ENCODE peak calls at places on chromosomes 11 and 22, in nine cellular contexts. One of them, this sample, is unnamed.

GRCh38 chr11:69541501-69542313 is 60.2 kb downstream of the LINC01488 start:
- DNase-seq in naive thymus-derived CD4-positive, alpha-beta T cell: no peak
- DNase-seq in CD8-positive, alpha-beta T cell: no peak
- DNase-seq in stimulated activated CD8-positive, alpha-beta memory T cell treated with anti-CD3 and anti-CD28 coated beads, Interleukin-2, amount 100 ng/mL, for 1 hour: no peak
- DNase-seq in GM04503: no peak
- DNase-seq in heart left ventricle: no peak
- DNase-seq in GM12878: no peak
- DNase-seq in RWPE2: no peak
- DNase-seq in endothelial cell: no peak
- DNase-seq in this sample: no peak

GRCh38 chr22:30602049-30602448 is 4.9 kb upstream of the TCN2 start:
- DNase-seq in naive thymus-derived CD4-positive, alpha-beta T cell: no peak
- DNase-seq in CD8-positive, alpha-beta T cell: no peak
- DNase-seq in stimulated activated CD8-positive, alpha-beta memory T cell treated with anti-CD3 and anti-CD28 coated beads, Interleukin-2, amount 100 ng/mL, for 1 hour: no peak
- DNase-seq in GM04503: no peak
- DNase-seq in heart left ventricle: no peak
- DNase-seq in GM12878: no peak
- DNase-seq in RWPE2: no peak
- DNase-seq in endothelial cell: no peak
- DNase-seq in this sample: no peak

GRCh38 chr11:9660886-9661285 is 3.0 kb upstream of the SWAP70 start:
- DNase-seq in naive thymus-derived CD4-positive, alpha-beta T cell: no peak
- DNase-seq in CD8-positive, alpha-beta T cell: no peak
- DNase-seq in stimulated activated CD8-positive, alpha-beta memory T cell treated with anti-CD3 and anti-CD28 coated beads, Interleukin-2, amount 100 ng/mL, for 1 hour: no peak
- DNase-seq in GM04503: no peak
- DNase-seq in heart left ventricle: no peak
- DNase-seq in GM12878: no peak
- DNase-seq in RWPE2: no peak
- DNase-seq in endothelial cell: no peak
- DNase-seq in this sample: no peak

GRCh38 chr11:95337175-95337957 is 106.4 kb upstream of the SESN3 start:
- DNase-seq in naive thymus-derived CD4-positive, alpha-beta T cell: peak; percentile 39
- DNase-seq in CD8-positive, alpha-beta T cell: peak; percentile 13
- DNase-seq in stimulated activated CD8-positive, alpha-beta memory T cell treated with anti-CD3 and anti-CD28 coated beads, Interleukin-2, amount 100 ng/mL, for 1 hour: no peak
- DNase-seq in GM04503: no peak
- DNase-seq in heart left ventricle: peak; percentile 74
- DNase-seq in GM12878: peak; percentile 36
- DNase-seq in RWPE2: peak; percentile 61
- DNase-seq in endothelial cell: peak; percentile 31
- DNase-seq in this sample: no peak

GRCh38 chr22:30969532-30970355 is 679 bp downstream of the TUG1 start:
- DNase-seq in naive thymus-derived CD4-positive, alpha-beta T cell: no peak
- DNase-seq in CD8-positive, alpha-beta T cell: peak; percentile 13
- DNase-seq in stimulated activated CD8-positive, alpha-beta memory T cell treated with anti-CD3 and anti-CD28 coated beads, Interleukin-2, amount 100 ng/mL, for 1 hour: peak; percentile 9
- DNase-seq in GM04503: peak; percentile 3
- DNase-seq in heart left ventricle: peak; percentile 43
- DNase-seq in GM12878: no peak
- DNase-seq in RWPE2: no peak
- DNase-seq in endothelial cell: peak; percentile 50
- DNase-seq in this sample: peak; percentile 9

GRCh38 chr11:64208796-64209562 is 2.5 kb downstream of the FERMT3 start:
- DNase-seq in naive thymus-derived CD4-positive, alpha-beta T cell: no peak
- DNase-seq in CD8-positive, alpha-beta T cell: no peak
- DNase-seq in stimulated activated CD8-positive, alpha-beta memory T cell treated with anti-CD3 and anti-CD28 coated beads, Interleukin-2, amount 100 ng/mL, for 1 hour: no peak
- DNase-seq in GM04503: no peak
- DNase-seq in heart left ventricle: no peak
- DNase-seq in GM12878: no peak
- DNase-seq in RWPE2: no peak
- DNase-seq in endothelial cell: no peak
- DNase-seq in this sample: no peak

GRCh38 chr22:46116491-46116958 is 33.8 kb upstream of the PPARA start:
- DNase-seq in naive thymus-derived CD4-positive, alpha-beta T cell: peak; percentile 80
- DNase-seq in CD8-positive, alpha-beta T cell: peak; percentile 82
- DNase-seq in stimulated activated CD8-positive, alpha-beta memory T cell treated with anti-CD3 and anti-CD28 coated beads, Interleukin-2, amount 100 ng/mL, for 1 hour: peak; percentile 66
- DNase-seq in GM04503: no peak
- DNase-seq in heart left ventricle: peak; percentile 96
- DNase-seq in GM12878: peak; percentile 16
- DNase-seq in RWPE2: peak; percentile 90
- DNase-seq in endothelial cell: peak; percentile 97
- DNase-seq in this sample: peak; percentile 31

GRCh38 chr11:117941163-117941707 is 12.0 kb upstream of the TMPRSS13 start:
- DNase-seq in naive thymus-derived CD4-positive, alpha-beta T cell: no peak
- DNase-seq in CD8-positive, alpha-beta T cell: no peak
- DNase-seq in stimulated activated CD8-positive, alpha-beta memory T cell treated with anti-CD3 and anti-CD28 coated beads, Interleukin-2, amount 100 ng/mL, for 1 hour: no peak
- DNase-seq in GM04503: no peak
- DNase-seq in heart left ventricle: no peak
- DNase-seq in GM12878: no peak
- DNase-seq in RWPE2: peak; percentile 38
- DNase-seq in endothelial cell: no peak
- DNase-seq in this sample: no peak

GRCh38 chr11:34977039-34977906 is 60.9 kb downstream of the PDHX start:
- DNase-seq in naive thymus-derived CD4-positive, alpha-beta T cell: no peak
- DNase-seq in CD8-positive, alpha-beta T cell: no peak
- DNase-seq in stimulated activated CD8-positive, alpha-beta memory T cell treated with anti-CD3 and anti-CD28 coated beads, Interleukin-2, amount 100 ng/mL, for 1 hour: no peak
- DNase-seq in GM04503: peak; percentile 37
- DNase-seq in heart left ventricle: no peak
- DNase-seq in GM12878: no peak
- DNase-seq in RWPE2: no peak
- DNase-seq in endothelial cell: no peak
- DNase-seq in this sample: no peak

GRCh38 chr11:75000975-75001354 is 12.2 kb downstream of the NEU3 start:
- DNase-seq in naive thymus-derived CD4-positive, alpha-beta T cell: no peak
- DNase-seq in CD8-positive, alpha-beta T cell: no peak
- DNase-seq in stimulated activated CD8-positive, alpha-beta memory T cell treated with anti-CD3 and anti-CD28 coated beads, Interleukin-2, amount 100 ng/mL, for 1 hour: no peak
- DNase-seq in GM04503: no peak
- DNase-seq in heart left ventricle: no peak
- DNase-seq in GM12878: no peak
- DNase-seq in RWPE2: no peak
- DNase-seq in endothelial cell: no peak
- DNase-seq in this sample: no peak

GRCh38 chr11:86615495-86615894 is 56.9 kb downstream of the ME3 start:
- DNase-seq in naive thymus-derived CD4-positive, alpha-beta T cell: no peak
- DNase-seq in CD8-positive, alpha-beta T cell: no peak
- DNase-seq in stimulated activated CD8-positive, alpha-beta memory T cell treated with anti-CD3 and anti-CD28 coated beads, Interleukin-2, amount 100 ng/mL, for 1 hour: no peak
- DNase-seq in GM04503: no peak
- DNase-seq in heart left ventricle: no peak
- DNase-seq in GM12878: no peak
- DNase-seq in RWPE2: no peak
- DNase-seq in endothelial cell: no peak
- DNase-seq in this sample: no peak

GRCh38 chr11:65536412-65537295 is 11.8 kb downstream of the SCYL1 start:
- DNase-seq in naive thymus-derived CD4-positive, alpha-beta T cell: no peak
- DNase-seq in CD8-positive, alpha-beta T cell: no peak
- DNase-seq in stimulated activated CD8-positive, alpha-beta memory T cell treated with anti-CD3 and anti-CD28 coated beads, Interleukin-2, amount 100 ng/mL, for 1 hour: no peak
- DNase-seq in GM04503: no peak
- DNase-seq in heart left ventricle: no peak
- DNase-seq in GM12878: no peak
- DNase-seq in RWPE2: no peak
- DNase-seq in endothelial cell: no peak
- DNase-seq in this sample: no peak

GRCh38 chr11:44030276-44030932 is 17.4 kb upstream of the ACCSL start:
- DNase-seq in naive thymus-derived CD4-positive, alpha-beta T cell: no peak
- DNase-seq in CD8-positive, alpha-beta T cell: no peak
- DNase-seq in stimulated activated CD8-positive, alpha-beta memory T cell treated with anti-CD3 and anti-CD28 coated beads, Interleukin-2, amount 100 ng/mL, for 1 hour: no peak
- DNase-seq in GM04503: peak; percentile 73
- DNase-seq in heart left ventricle: peak; percentile 74
- DNase-seq in GM12878: no peak
- DNase-seq in RWPE2: no peak
- DNase-seq in endothelial cell: no peak
- DNase-seq in this sample: no peak

GRCh38 chr11:71241721-71242259 is 10.6 kb downstream of the SHANK2 start:
- DNase-seq in naive thymus-derived CD4-positive, alpha-beta T cell: no peak
- DNase-seq in CD8-positive, alpha-beta T cell: no peak
- DNase-seq in stimulated activated CD8-positive, alpha-beta memory T cell treated with anti-CD3 and anti-CD28 coated beads, Interleukin-2, amount 100 ng/mL, for 1 hour: no peak
- DNase-seq in GM04503: no peak
- DNase-seq in heart left ventricle: no peak
- DNase-seq in GM12878: no peak
- DNase-seq in RWPE2: peak; percentile 28
- DNase-seq in endothelial cell: no peak
- DNase-seq in this sample: no peak

GRCh38 chr11:93652161-93652597 is 9.3 kb upstream of the CEP295 start:
- DNase-seq in naive thymus-derived CD4-positive, alpha-beta T cell: peak; percentile 48
- DNase-seq in CD8-positive, alpha-beta T cell: no peak
- DNase-seq in stimulated activated CD8-positive, alpha-beta memory T cell treated with anti-CD3 and anti-CD28 coated beads, Interleukin-2, amount 100 ng/mL, for 1 hour: no peak
- DNase-seq in GM04503: no peak
- DNase-seq in heart left ventricle: peak; percentile 7
- DNase-seq in GM12878: no peak
- DNase-seq in RWPE2: no peak
- DNase-seq in endothelial cell: peak; percentile 61
- DNase-seq in this sample: no peak

GRCh38 chr11:69707156-69707555 is 3.3 kb upstream of the FGF19 start:
- DNase-seq in naive thymus-derived CD4-positive, alpha-beta T cell: no peak
- DNase-seq in CD8-positive, alpha-beta T cell: no peak
- DNase-seq in stimulated activated CD8-positive, alpha-beta memory T cell treated with anti-CD3 and anti-CD28 coated beads, Interleukin-2, amount 100 ng/mL, for 1 hour: no peak
- DNase-seq in GM04503: no peak
- DNase-seq in heart left ventricle: no peak
- DNase-seq in GM12878: no peak
- DNase-seq in RWPE2: no peak
- DNase-seq in endothelial cell: no peak
- DNase-seq in this sample: no peak

GRCh38 chr11:31387379-31387778 is 17.7 kb downstream of the DNAJC24 start:
- DNase-seq in naive thymus-derived CD4-positive, alpha-beta T cell: no peak
- DNase-seq in CD8-positive, alpha-beta T cell: no peak
- DNase-seq in stimulated activated CD8-positive, alpha-beta memory T cell treated with anti-CD3 and anti-CD28 coated beads, Interleukin-2, amount 100 ng/mL, for 1 hour: no peak
- DNase-seq in GM04503: peak; percentile 64
- DNase-seq in heart left ventricle: no peak
- DNase-seq in GM12878: no peak
- DNase-seq in RWPE2: no peak
- DNase-seq in endothelial cell: no peak
- DNase-seq in this sample: no peak

GRCh38 chr11:43905788-43906187 is 25.2 kb downstream of the ALKBH3 start:
- DNase-seq in naive thymus-derived CD4-positive, alpha-beta T cell: no peak
- DNase-seq in CD8-positive, alpha-beta T cell: no peak
- DNase-seq in stimulated activated CD8-positive, alpha-beta memory T cell treated with anti-CD3 and anti-CD28 coated beads, Interleukin-2, amount 100 ng/mL, for 1 hour: no peak
- DNase-seq in GM04503: no peak
- DNase-seq in heart left ventricle: peak; percentile 71
- DNase-seq in GM12878: no peak
- DNase-seq in RWPE2: no peak
- DNase-seq in endothelial cell: peak; percentile 41
- DNase-seq in this sample: no peak

GRCh38 chr11:73585834-73586575 is 11.9 kb downstream of the FAM168A start:
- DNase-seq in naive thymus-derived CD4-positive, alpha-beta T cell: no peak
- DNase-seq in CD8-positive, alpha-beta T cell: no peak
- DNase-seq in stimulated activated CD8-positive, alpha-beta memory T cell treated with anti-CD3 and anti-CD28 coated beads, Interleukin-2, amount 100 ng/mL, for 1 hour: no peak
- DNase-seq in GM04503: peak; percentile 21
- DNase-seq in heart left ventricle: no peak
- DNase-seq in GM12878: no peak
- DNase-seq in RWPE2: no peak
- DNase-seq in endothelial cell: no peak
- DNase-seq in this sample: no peak